ENCODE peak calls at places on chromosomes 12 and 14, in four cellular contexts. L, F, Q and M are unnamed samples.

GRCh38 chr12:49868952-49869815 is 26.3 kb upstream of the BCDIN3D start:
- DNase-seq in L (peak; percentile 88), F (peak; percentile 100), Q (no peak), M (no peak)

GRCh38 chr12:128205758-128206157 is 61.2 kb upstream of the TMEM132C start:
- DNase-seq in L (no peak), F (no peak), Q (no peak), M (no peak)

GRCh38 chr12:53998900-53999236 is 1.1 kb upstream of the HOXC9 start:
- DNase-seq in L (no peak), F (no peak), Q (no peak), M (no peak)

GRCh38 chr14:20413785-20414117 is 450 bp upstream of the TEP1 start:
- DNase-seq in L (no peak), F (no peak), Q (peak; percentile 35), M (no peak)

GRCh38 chr12:53300187-53300586 is 692 bp downstream of the MYG1 start:
- DNase-seq in L (peak; percentile 23), F (peak; percentile 47), Q (no peak), M (no peak)

GRCh38 chr12:7716391-7716790 is 5.2 kb downstream of the DPPA3 start:
- DNase-seq in L (peak; percentile 31), F (no peak), Q (peak; percentile 29), M (no peak)

GRCh38 chr12:120858306-120859088 is 45.7 kb downstream of the SPPL3 start:
- DNase-seq in L (no peak), F (no peak), Q (no peak), M (no peak)

GRCh38 chr14:23104591-23105347 is at the start of gene CIROP:
- DNase-seq in L (no peak), F (peak; percentile 34), Q (no peak), M (no peak)

GRCh38 chr14:101176535-101177205 is 273.1 kb upstream of the RTL1 start:
- DNase-seq in L (no peak), F (no peak), Q (no peak), M (no peak)

GRCh38 chr12:1576410-1577240 is 17.8 kb downstream of the FBXL14 start:
- DNase-seq in L (no peak), F (peak; percentile 94), Q (no peak), M (no peak)

GRCh38 chr14:69769623-69770022 is 2.7 kb downstream of the SRSF5 start:
- DNase-seq in L (no peak), F (no peak), Q (no peak), M (no peak)

GRCh38 chr12:14915736-14916135 is 22.6 kb downstream of the ERP27 start:
- DNase-seq in L (no peak), F (no peak), Q (no peak), M (no peak)

GRCh38 chr12:64678248-64678647 is 68.0 kb downstream of the RASSF3 start:
- DNase-seq in L (no peak), F (no peak), Q (no peak), M (no peak)